ENCODE peak calls at places on chromosomes 7 and 10, in five cellular contexts. V is neuronal stem cell; N is CD4-positive, CD25-positive, alpha-beta regulatory T cell; O is cardiac muscle cell; G is CD8-positive, alpha-beta memory T cell. C is an unnamed sample.

GRCh38 chr10:2949221-2949947 is 118.0 kb upstream of the PFKP start:
- DNase-seq in V (no peak), G (no peak), N (no peak), O (no peak), C (no peak)

GRCh38 chr7:51033722-51034530 is 251.2 kb upstream of the GRB10 start:
- DNase-seq in G (no peak), N (no peak), V (no peak), O (peak), C (no peak)

GRCh38 chr10:24209946-24210491 is 1.1 kb downstream of the KIAA1217 start:
- DNase-seq in G (no peak), O (peak), V (no peak), N (no peak), C (no peak)

GRCh38 chr10:78802866-78803265 is 265.9 kb upstream of the ZMIZ1 start:
- DNase-seq in V (no peak), N (no peak), O (peak), G (no peak), C (no peak)

GRCh38 chr10:24718031-24718855 is 5.4 kb downstream of the ARHGAP21 start:
- DNase-seq in N (no peak), G (no peak), V (no peak), O (peak), C (no peak)

GRCh38 chr10:67808706-67809105 is 29.3 kb downstream of the DNAJC12 start:
- DNase-seq in O (no peak), V (no peak), N (no peak), G (no peak), C (no peak)

GRCh38 chr7:90111-91063 is 102.0 kb upstream of the FAM20C start:
- DNase-seq in V (no peak), O (peak), G (no peak), N (peak), C (no peak)

GRCh38 chr7:158409816-158410330 is 177.8 kb downstream of the PTPRN2 start:
- DNase-seq in N (no peak), V (no peak), O (no peak), G (no peak), C (no peak)

GRCh38 chr10:106181491-106181890 is 983.0 kb downstream of the SORCS1 start:
- DNase-seq in V (no peak), G (no peak), N (no peak), O (peak), C (no peak)

GRCh38 chr7:116628971-116629586 is 42.9 kb upstream of the MET start:
- DNase-seq in N (no peak), V (no peak), O (no peak), G (no peak), C (no peak)

GRCh38 chr10:114902151-114902550 is 35.8 kb upstream of the TRUB1 start:
- DNase-seq in O (peak), G (no peak), N (no peak), V (no peak), C (no peak)

GRCh38 chr10:68598978-68599753 is 39.0 kb downstream of the TET1 start:
- DNase-seq in V (no peak), O (peak), N (no peak), G (no peak), C (no peak)

GRCh38 chr10:73810735-73811465 is 498 bp downstream of the NDST2 start:
- DNase-seq in O (peak), V (no peak), N (peak), G (peak), C (peak)

GRCh38 chr7:29987083-29987482 is 2.5 kb downstream of the SCRN1 start:
- DNase-seq in O (peak), V (no peak), G (no peak), N (no peak), C (no peak)

GRCh38 chr7:93758621-93759020 is 131.9 kb downstream of the TFPI2 start:
- DNase-seq in V (no peak), N (no peak), G (no peak), O (no peak), C (no peak)

GRCh38 chr10:4208499-4208898 is 423.5 kb upstream of the KLF6 start:
- DNase-seq in V (no peak), G (no peak), N (no peak), O (peak), C (no peak)

GRCh38 chr7:100825760-100826545 is 1.4 kb downstream of the EPHB4 start:
- DNase-seq in G (no peak), O (peak), N (no peak), V (no peak), C (no peak)

GRCh38 chr10:17882557-17882956 is 69.2 kb upstream of the SLC39A12 start:
- DNase-seq in N (no peak), V (no peak), G (no peak), O (peak), C (no peak)

GRCh38 chr7:131586259-131586658 is 29.8 kb upstream of the PODXL start:
- DNase-seq in N (no peak), G (no peak), O (no peak), V (no peak), C (no peak)

GRCh38 chr7:6028563-6028962 is 2.6 kb upstream of the ANKRD61 start:
- DNase-seq in V (no peak), G (no peak), O (no peak), N (no peak), C (no peak)

GRCh38 chr7:6023974-6024435 is 7.2 kb upstream of the ANKRD61 start:
- DNase-seq in O (no peak), V (no peak), G (no peak), N (no peak), C (no peak)

GRCh38 chr7:6027806-6028365 is 3.3 kb upstream of the ANKRD61 start:
- DNase-seq in N (no peak), V (no peak), G (no peak), O (no peak), C (no peak)

GRCh38 chr7:6026011-6026819 is 5.0 kb upstream of the ANKRD61 start:
- DNase-seq in O (peak), V (no peak), N (peak), G (peak), C (peak)

GRCh38 chr7:6026917-6027316 is 4.3 kb upstream of the ANKRD61 start:
- DNase-seq in O (no peak), G (no peak), V (no peak), N (no peak), C (no peak)
- H3K4me3 ChIP-seq in O (no peak), G (peak), V (no peak), N (peak), C (peak)

GRCh38 chr7:107581387-107582013 is 1.5 kb downstream of the BCAP29 start:
- DNase-seq in O (no peak), N (no peak), V (no peak), G (no peak), C (no peak)

GRCh38 chr7:107584716-107585115 is 4.7 kb downstream of the BCAP29 start:
- DNase-seq in G (no peak), V (no peak), N (no peak), O (no peak), C (no peak)

GRCh38 chr7:107579881-107580715 is at the start of gene BCAP29:
- DNase-seq in G (peak), V (peak), N (peak), O (peak), C (peak)

GRCh38 chr7:107580716-107581383 is 804 bp downstream of the BCAP29 start:
- DNase-seq in G (no peak), V (no peak), O (no peak), N (no peak), C (no peak)

GRCh38 chr7:107582906-107583305 is 2.9 kb downstream of the BCAP29 start:
- DNase-seq in V (no peak), G (no peak), O (peak), N (peak), C (no peak)
- H3K4me3 ChIP-seq in V (no peak), G (no peak), O (no peak), N (peak), C (no peak)

GRCh38 chr10:22477365-22478287 is 132.3 kb downstream of the SPAG6 start:
- DNase-seq in V (peak), N (no peak), G (no peak), O (no peak), C (no peak)
- H3K4me3 ChIP-seq in V (no peak), N (no peak), G (no peak), O (peak), C (no peak)

GRCh38 chr10:95276367-95277200 is 14.2 kb downstream of the PDLIM1 start:
- DNase-seq in G (no peak), O (peak), V (no peak), N (no peak), C (no peak)
- H3K4me3 ChIP-seq in G (no peak), O (no peak), V (no peak), N (no peak), C (no peak)

DNA sequence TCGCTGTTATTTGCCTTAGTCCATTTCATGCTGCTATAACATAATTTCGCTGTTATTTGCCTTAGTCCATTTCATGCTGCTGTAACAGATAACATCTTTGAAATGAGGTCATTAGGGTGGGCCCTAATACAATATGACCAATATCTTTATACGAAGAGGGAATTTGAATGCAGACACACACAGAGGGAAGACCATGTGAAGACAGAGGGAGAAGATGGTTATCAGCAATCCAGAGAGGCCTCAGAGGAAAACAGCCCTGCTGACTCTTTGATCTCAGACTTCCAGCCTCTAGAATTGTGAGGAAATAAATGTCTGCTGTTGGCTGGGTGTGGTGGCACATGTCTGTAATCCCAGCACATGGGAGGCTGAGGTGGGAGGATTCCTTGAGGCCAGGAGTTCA is 404.9 kb downstream of the TYW1 start:
- DNase-seq in N (no peak), V (no peak), O (no peak), G (no peak), C (no peak)
- H3K4me3 ChIP-seq in N (no peak), V (no peak), O (no peak), G (no peak), C (no peak)

GRCh38 chr10:128124813-128125403 is 1.3 kb downstream of the MKI67 start:
- DNase-seq in G (no peak), O (no peak), N (peak), V (no peak), C (no peak)
- H3K4me3 ChIP-seq in G (peak), O (peak), N (peak), V (peak), C (peak)

GRCh38 chr10:38103754-38104153 is 9.6 kb downstream of the ZNF37A start:
- DNase-seq in G (no peak), O (no peak), V (no peak), N (no peak), C (no peak)
- H3K4me3 ChIP-seq in G (no peak), O (no peak), V (no peak), N (no peak), C (no peak)

GRCh38 chr7:73597978-73598782 is 19.8 kb upstream of the TBL2 start:
- DNase-seq in G (no peak), O (no peak), N (no peak), V (no peak), C (no peak)

GRCh38 chr7:73599151-73599882 is 20.9 kb upstream of the TBL2 start:
- DNase-seq in G (no peak), O (no peak), N (no peak), V (no peak), C (no peak)

GRCh38 chr7:73595358-73595757 is 17.0 kb upstream of the TBL2 start:
- DNase-seq in N (no peak), V (no peak), O (no peak), G (no peak), C (no peak)

GRCh38 chr7:73596191-73597065 is 18.0 kb upstream of the TBL2 start:
- DNase-seq in N (no peak), O (no peak), G (no peak), V (no peak), C (no peak)

GRCh38 chr7:73593207-73594045 is 15.0 kb upstream of the TBL2 start:
- DNase-seq in O (no peak), V (no peak), G (no peak), N (no peak), C (no peak)
- H3K4me3 ChIP-seq in O (no peak), V (no peak), G (no peak), N (no peak), C (no peak)

DNA sequence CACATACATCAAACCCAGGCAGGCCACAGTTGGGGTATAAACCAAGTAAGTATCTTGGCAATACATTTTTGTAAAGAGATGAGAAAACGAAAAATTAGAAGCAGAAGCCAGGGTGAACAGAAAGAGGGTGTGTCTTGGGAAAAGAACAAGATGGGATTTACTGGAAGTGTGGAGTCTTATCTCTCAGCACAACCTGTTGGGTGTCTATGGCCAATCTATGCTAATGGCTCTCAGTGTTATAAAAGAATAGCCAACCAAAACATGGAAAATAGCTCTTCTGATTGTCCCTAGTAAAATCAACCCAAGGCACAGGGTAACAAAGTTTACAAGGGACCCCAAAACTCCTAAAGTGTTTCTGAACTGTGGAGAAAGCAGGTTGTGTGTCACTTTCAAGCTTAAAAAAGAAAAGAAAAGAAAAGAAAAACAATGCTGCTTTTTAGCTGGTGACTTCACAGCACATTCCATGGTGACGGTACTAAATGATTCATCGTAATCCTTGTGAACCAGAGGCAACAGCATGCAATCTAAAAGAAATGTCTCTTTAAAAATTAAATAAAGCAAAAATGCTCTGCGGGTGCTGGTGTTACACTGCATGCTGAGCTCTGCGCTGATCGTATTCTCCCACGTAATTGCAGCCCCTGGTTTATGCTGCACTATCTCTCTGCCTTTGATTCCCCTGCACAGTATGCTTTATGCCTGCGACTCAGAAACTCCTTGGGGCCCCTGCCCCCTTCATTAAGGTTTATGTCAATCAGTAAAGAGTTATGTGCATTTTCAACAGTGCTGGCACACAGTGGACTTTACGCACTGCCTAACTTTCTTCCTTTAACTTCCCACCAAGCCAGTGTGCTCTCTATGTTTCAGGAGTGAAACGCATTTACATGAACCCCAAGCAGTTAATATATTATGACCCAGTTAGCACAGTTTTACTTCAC is 100.7 kb downstream of the C10orf90 start:
- DNase-seq in N (no peak), O (peak), G (no peak), V (no peak), C (no peak)
- H3K4me3 ChIP-seq in N (no peak), O (no peak), G (no peak), V (no peak), C (no peak)

DNA sequence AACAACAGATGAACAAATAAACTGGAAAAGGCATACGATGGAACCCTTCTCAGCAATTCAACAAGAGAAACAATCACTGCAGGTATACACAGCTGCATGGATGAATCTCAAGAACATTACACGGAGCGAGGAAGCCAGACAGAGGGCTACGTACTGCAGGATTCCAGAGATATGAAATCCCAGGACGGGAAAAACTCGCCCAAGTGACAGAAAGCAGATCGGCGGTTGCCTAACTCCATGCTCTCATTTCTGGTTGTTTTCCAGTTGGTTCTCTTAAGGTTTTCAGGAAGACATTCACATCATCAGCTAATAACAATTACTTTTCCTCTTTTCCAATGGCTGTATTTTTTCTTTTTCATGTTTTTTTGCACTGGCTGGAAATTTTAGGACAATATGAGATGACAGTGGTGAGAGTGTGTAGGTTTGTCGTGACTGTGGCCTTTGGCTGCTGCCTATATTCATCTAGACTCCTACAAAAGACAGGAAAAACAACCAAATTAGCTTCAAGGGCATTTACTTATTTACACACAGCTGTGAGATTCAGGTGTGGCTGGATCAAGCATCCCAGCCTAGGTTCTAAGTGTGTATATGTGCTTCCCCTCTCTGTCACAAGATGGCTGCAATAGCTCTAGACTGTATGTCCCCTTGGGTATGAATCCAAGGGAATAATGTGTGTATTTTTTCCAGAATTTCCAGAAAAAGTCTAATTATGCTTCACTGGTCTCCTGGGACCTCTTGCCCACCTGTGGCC is 25.7 kb upstream of the INPP5A start:
- DNase-seq in O (peak), V (no peak), N (no peak), G (no peak), C (no peak)
- H3K4me3 ChIP-seq in O (no peak), V (no peak), N (no peak), G (no peak), C (no peak)